ENCODE peak calls at places on chromosomes 5 and 9, in nine cellular contexts. T is lung; V is ovary; Q is nephron progenitor cell; N is GM12865; F is PC-3; P is CD8-positive, alpha-beta T cell; Z is colonic mucosa; U is GM13976. O is an unnamed sample.

GRCh38 chr9:114611516-114612271 is 603 bp downstream of the TMEM268 start:
- DNase-seq in T (peak), V (peak), Q (peak), N (peak), F (peak), P (peak), Z (peak), U (peak), O (no peak)

GRCh38 chr5:82165740-82166530 is 112.2 kb downstream of the RPS23 start:
- DNase-seq in T (peak), V (peak), Q (peak), N (peak), F (peak), P (no peak), Z (peak), U (peak), O (no peak)

GRCh38 chr5:172644229-172644628 is 3.2 kb downstream of the NEURL1B start:
- DNase-seq in T (no peak), V (no peak), Q (no peak), N (no peak), F (no peak), P (no peak), Z (peak), U (no peak), O (no peak)

GRCh38 chr9:95379630-95380029 is 62.1 kb upstream of the FANCC start:
- DNase-seq in T (no peak), V (no peak), Q (no peak), N (peak), F (no peak), P (no peak), Z (no peak), U (no peak), O (no peak)

GRCh38 chr5:88502179-88503064 is 233.8 kb upstream of the TMEM161B start:
- DNase-seq in T (no peak), V (no peak), Q (no peak), N (peak), F (no peak), P (no peak), Z (no peak), U (peak), O (no peak)

GRCh38 chr9:120932086-120932818 is 5.7 kb upstream of the TRAF1 start:
- DNase-seq in T (no peak), V (no peak), Q (no peak), N (no peak), F (no peak), P (no peak), Z (no peak), U (no peak), O (no peak)

GRCh38 chr5:83911367-83911919 is 190.8 kb upstream of the HAPLN1 start:
- DNase-seq in T (no peak), V (no peak), Q (no peak), N (no peak), F (no peak), P (no peak), Z (no peak), U (no peak), O (no peak)

GRCh38 chr5:89535421-89535820 is 652.4 kb upstream of the MEF2C start:
- DNase-seq in T (no peak), V (no peak), Q (no peak), N (no peak), F (peak), P (no peak), Z (no peak), U (no peak), O (no peak)

GRCh38 chr5:101306391-101307137 is 403.5 kb upstream of the ST8SIA4 start:
- DNase-seq in T (no peak), V (no peak), Q (no peak), N (no peak), F (peak), P (no peak), Z (no peak), U (no peak), O (no peak)

GRCh38 chr5:402615-403359 is 40.2 kb upstream of the EXOC3 start:
- DNase-seq in T (no peak), V (peak), Q (no peak), N (peak), F (peak), P (no peak), Z (no peak), U (peak), O (no peak)

GRCh38 chr5:109516385-109516784 is 106.6 kb upstream of the PJA2 start:
- DNase-seq in T (no peak), V (no peak), Q (no peak), N (no peak), F (peak), P (no peak), Z (no peak), U (no peak), O (no peak)

GRCh38 chr5:57232293-57233033 is 58.6 kb downstream of the GPBP1 start:
- DNase-seq in T (no peak), V (no peak), Q (no peak), N (no peak), F (no peak), P (no peak), Z (no peak), U (no peak), O (no peak)

GRCh38 chr9:128153117-128153946 is 4.1 kb downstream of the LCN2 start:
- DNase-seq in T (no peak), V (no peak), Q (no peak), N (no peak), F (no peak), P (no peak), Z (no peak), U (no peak), O (no peak)

GRCh38 chr5:173884402-173885053 is 3.6 kb upstream of the CPEB4 start:
- DNase-seq in T (no peak), V (no peak), Q (no peak), N (peak), F (no peak), P (peak), Z (peak), U (no peak), O (no peak)

GRCh38 chr5:5652181-5652580 is 229.7 kb downstream of the ICE1 start:
- DNase-seq in T (no peak), V (no peak), Q (no peak), N (no peak), F (no peak), P (no peak), Z (no peak), U (no peak), O (no peak)

GRCh38 chr5:89816038-89816437 is 593.5 kb downstream of the CETN3 start:
- DNase-seq in T (no peak), V (no peak), Q (no peak), N (peak), F (no peak), P (no peak), Z (no peak), U (no peak), O (no peak)

GRCh38 chr9:109499631-109500120 is 1.6 kb upstream of the PTPN3 start:
- DNase-seq in T (peak), V (no peak), Q (peak), N (no peak), F (peak), P (no peak), Z (peak), U (no peak), O (no peak)

GRCh38 chr5:35082530-35082929 is 34.8 kb upstream of the AGXT2 start:
- DNase-seq in T (no peak), V (no peak), Q (no peak), N (no peak), F (no peak), P (no peak), Z (no peak), U (no peak), O (no peak)

GRCh38 chr5:177183766-177184165 is 50.2 kb downstream of the NSD1 start:
- DNase-seq in T (no peak), V (no peak), Q (no peak), N (no peak), F (no peak), P (no peak), Z (no peak), U (no peak), O (no peak)

GRCh38 chr5:72634444-72634843 is 127.2 kb upstream of the ZNF366 start:
- DNase-seq in T (no peak), V (no peak), Q (no peak), N (no peak), F (no peak), P (no peak), Z (no peak), U (no peak), O (no peak)

DNA sequence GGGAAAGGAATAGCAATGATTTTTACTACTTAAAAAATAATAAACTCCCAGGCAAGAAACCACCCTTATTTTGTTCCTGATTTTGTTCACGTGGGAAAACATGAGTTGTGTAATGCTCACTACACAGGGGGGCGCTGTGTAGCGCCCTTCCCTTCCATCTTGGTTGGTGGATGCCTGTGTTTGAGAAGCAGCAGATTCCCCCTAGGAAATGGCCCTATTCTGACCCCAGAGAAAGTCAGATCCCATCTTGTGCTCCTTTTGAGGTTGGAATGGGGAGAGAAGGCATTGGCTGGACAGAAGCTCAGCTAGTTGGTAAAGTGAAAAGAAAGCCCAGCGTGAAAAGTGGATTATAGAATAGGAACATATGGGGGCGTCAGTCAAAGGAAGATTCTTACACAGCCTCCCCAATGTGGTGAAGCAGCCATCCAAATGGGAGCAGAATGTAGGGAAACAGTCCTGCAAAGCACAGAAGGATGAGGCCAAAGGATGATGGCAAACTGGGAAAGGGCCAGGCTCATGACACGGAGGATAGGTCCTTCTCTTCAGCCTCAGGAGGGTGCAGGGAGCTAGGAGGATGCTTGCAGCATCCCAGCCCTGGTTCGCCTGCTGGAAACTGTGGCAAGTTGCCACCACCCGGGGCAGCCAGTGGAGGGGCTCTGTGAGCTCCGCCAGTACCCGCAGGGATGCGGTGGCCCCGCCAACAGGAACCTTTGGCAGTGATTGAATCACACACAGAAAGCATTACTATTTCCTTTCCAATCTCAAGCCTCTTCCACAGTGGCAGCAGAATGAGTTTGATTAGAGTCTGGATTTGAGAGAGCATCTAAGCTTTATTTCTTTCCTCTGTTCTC is 314.2 kb upstream of the DAP start:
- DNase-seq in T (no peak), V (no peak), Q (no peak), N (no peak), F (no peak), P (no peak), Z (no peak), U (no peak), O (no peak)
- TF ChIP-seq CTCF in T (no peak), V (no peak), Q (peak), N (peak), F (peak), P (no peak), Z (no peak), U (no peak), O (no peak)

GRCh38 chr5:149441986-149442385 is 62.9 kb upstream of the IL17B start:
- DNase-seq in T (no peak), V (no peak), Q (no peak), N (no peak), F (no peak), P (no peak), Z (no peak), U (no peak), O (no peak)

GRCh38 chr5:149441194-149441753 is 62.2 kb upstream of the IL17B start:
- DNase-seq in T (no peak), V (no peak), Q (no peak), N (no peak), F (no peak), P (no peak), Z (no peak), U (no peak), O (no peak)

GRCh38 chr5:149438711-149439132 is 59.6 kb upstream of the IL17B start:
- DNase-seq in T (no peak), V (no peak), Q (no peak), N (no peak), F (peak), P (no peak), Z (no peak), U (no peak), O (no peak)

GRCh38 chr5:149438281-149438680 is 59.2 kb upstream of the IL17B start:
- DNase-seq in T (no peak), V (no peak), Q (no peak), N (no peak), F (no peak), P (no peak), Z (no peak), U (no peak), O (no peak)

GRCh38 chr5:149439899-149440655 is 61.0 kb upstream of the IL17B start:
- DNase-seq in T (peak), V (no peak), Q (no peak), N (no peak), F (peak), P (no peak), Z (peak), U (no peak), O (no peak)
- TF ChIP-seq CTCF in T (no peak), V (no peak), Q (no peak), N (no peak), F (peak), P (no peak), Z (peak), U (no peak), O (no peak)

DNA sequence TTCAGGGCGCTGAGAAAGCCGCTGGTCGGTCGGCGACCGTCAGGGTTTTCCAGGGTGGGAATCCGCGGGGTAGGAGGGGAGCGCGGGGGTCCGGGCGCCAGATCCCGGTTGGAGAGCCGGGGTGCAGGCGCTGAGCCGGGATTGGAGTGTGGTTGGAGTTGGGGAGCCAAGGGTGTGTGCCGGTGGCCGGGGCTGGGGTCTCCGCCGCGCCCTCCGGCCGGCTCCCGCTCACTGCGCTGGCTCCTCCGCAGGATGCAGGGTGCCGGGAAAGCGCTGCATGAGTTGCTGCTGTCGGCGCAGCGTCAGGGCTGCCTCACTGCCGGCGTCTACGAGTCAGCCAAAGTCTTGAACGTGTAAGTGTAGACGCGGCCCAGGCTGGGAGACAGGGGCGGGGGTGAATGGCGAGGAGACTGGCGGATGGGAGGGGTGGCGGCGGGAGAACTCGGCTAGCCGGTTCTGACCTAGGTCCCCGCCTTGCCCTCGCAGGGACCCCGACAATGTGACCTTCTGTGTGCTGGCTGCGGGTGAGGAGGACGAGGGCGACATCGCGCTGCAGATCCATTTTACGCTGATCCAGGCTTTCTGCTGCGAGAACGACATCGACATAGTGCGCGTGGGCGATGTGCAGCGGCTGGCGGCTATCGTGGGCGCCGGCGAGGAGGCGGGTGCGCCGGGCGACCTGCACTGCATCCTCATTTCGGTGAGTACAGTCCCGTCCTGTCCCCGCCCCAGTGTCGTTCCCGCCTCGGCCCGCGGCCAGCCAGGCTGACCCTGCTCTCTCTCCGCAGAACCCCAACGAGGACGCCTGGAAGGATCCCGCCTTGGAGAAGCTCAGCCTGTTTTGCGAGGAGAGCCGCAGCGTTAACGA is 603 bp downstream of the GADD45G start:
- DNase-seq in T (peak), V (peak), Q (peak), N (no peak), F (peak), P (peak), Z (peak), U (peak), O (peak)
- TF ChIP-seq CTCF in T (no peak), V (no peak), Q (no peak), N (no peak), F (no peak), P (no peak), Z (no peak), U (no peak), O (no peak)

DNA sequence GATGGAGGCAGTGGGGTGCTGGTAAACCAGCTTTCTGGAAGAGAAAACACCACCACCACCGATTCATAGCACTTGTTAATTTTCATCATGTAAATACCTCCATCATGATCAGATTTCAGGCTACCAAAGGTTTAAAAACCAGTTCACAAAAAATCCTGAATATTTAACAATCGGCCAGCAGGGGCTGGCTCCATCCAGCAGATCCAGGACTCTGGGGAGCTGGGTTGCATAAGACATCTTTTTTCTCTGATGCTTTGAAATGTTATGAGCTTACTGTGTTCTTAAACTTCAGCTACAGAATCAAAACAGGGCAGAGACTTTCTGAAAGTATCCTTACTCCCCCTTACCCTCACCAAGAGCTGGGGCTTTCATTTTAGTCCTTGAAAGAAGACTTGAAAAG is 14.6 kb upstream of the RNF183 start:
- DNase-seq in T (no peak), V (no peak), Q (no peak), N (no peak), F (no peak), P (no peak), Z (no peak), U (no peak), O (no peak)
- TF ChIP-seq CTCF in T (no peak), V (no peak), Q (no peak), N (no peak), F (peak), P (no peak), Z (no peak), U (no peak), O (no peak)

GRCh38 chr9:88661759-88662158 is 126.8 kb downstream of the NXNL2 start:
- DNase-seq in T (no peak), V (no peak), Q (no peak), N (no peak), F (peak), P (no peak), Z (no peak), U (no peak), O (no peak)
- TF ChIP-seq CTCF in T (no peak), V (no peak), Q (no peak), N (no peak), F (peak), P (no peak), Z (no peak), U (no peak), O (no peak)

DNA sequence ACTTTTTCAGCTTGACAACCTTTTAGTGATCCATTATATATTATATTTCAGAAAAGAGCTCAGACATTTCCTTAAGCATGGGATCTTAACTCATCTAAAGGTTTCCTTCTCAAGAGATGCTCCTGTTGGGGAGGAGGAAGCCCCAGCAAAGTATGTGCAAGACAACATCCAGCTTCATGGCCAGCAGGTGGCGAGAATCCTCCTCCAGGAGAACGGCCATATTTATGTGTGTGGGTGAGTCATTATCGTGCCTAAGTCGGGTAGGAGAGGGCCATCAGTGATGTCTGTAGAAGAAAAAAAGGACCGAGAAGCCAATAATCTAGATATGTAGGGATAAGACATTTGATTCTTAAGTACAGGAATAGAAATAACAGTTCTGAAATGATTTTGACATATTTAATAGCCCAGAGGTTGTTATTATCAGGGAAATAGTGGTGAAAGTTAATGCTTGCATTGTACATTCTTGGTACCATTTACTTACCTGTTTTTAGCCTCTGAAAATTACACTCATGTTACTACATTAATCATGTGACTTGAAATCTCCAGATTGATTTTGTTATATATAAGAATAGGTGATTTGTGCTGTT is 28.2 kb downstream of the MTRR start:
- DNase-seq in T (no peak), V (no peak), Q (peak), N (peak), F (peak), P (no peak), Z (no peak), U (no peak), O (no peak)
- TF ChIP-seq CTCF in T (no peak), V (no peak), Q (peak), N (peak), F (peak), P (no peak), Z (no peak), U (no peak), O (no peak)